ENCODE peak calls at places on chromosomes 11 and 22, in five cellular contexts. Y is HTR-8/SVneo, H is naive B cell, K is HCT116, N is NCI-H345. E is an unnamed sample.

GRCh38 chr11:118892515-118892914 is 8.8 kb downstream of the CXCR5 start:
- DNase-seq in H (peak), Y (no peak), K (no peak), N (peak), E (no peak)

GRCh38 chr11:118223992-118224391 is 819 bp downstream of the JAML start:
- DNase-seq in N (no peak), Y (no peak), H (no peak), K (no peak), E (no peak)

GRCh38 chr22:45239378-45240136 is 1.1 kb downstream of the KIAA0930 start:
- DNase-seq in N (peak), K (no peak), Y (no peak), H (no peak), E (no peak)

GRCh38 chr11:2732940-2733628 is 33.3 kb upstream of the KCNQ1OT1 start:
- DNase-seq in H (no peak), K (no peak), N (no peak), Y (no peak), E (no peak)

GRCh38 chr11:429391-429790 is 12.4 kb downstream of the ANO9 start:
- DNase-seq in N (no peak), Y (no peak), H (no peak), K (no peak), E (no peak)

GRCh38 chr22:29208879-29209623 is 3.4 kb downstream of the EMID1 start:
- DNase-seq in H (peak), Y (no peak), N (no peak), K (no peak), E (no peak)

GRCh38 chr11:47447906-47448305 is 1.0 kb downstream of the RAPSN start:
- DNase-seq in H (no peak), Y (no peak), K (no peak), N (no peak), E (no peak)

GRCh38 chr22:47107431-47107830 is 345.0 kb downstream of the TBC1D22A start:
- DNase-seq in K (peak), Y (peak), N (no peak), H (no peak), E (no peak)

GRCh38 chr11:103594283-103594682 is 442.2 kb upstream of the DDI1 start:
- DNase-seq in N (no peak), K (no peak), H (no peak), Y (no peak), E (no peak)

GRCh38 chr11:126890561-126890960 is 110.0 kb downstream of the KIRREL3 start:
- DNase-seq in K (no peak), H (no peak), Y (no peak), N (no peak), E (no peak)

GRCh38 chr11:16040151-16040550 is 316.2 kb downstream of the SOX6 start:
- DNase-seq in N (no peak), Y (no peak), K (no peak), H (no peak), E (no peak)

GRCh38 chr11:1272531-1272930 is 36.9 kb downstream of the TOLLIP start:
- DNase-seq in H (no peak), K (no peak), N (no peak), Y (no peak), E (no peak)

GRCh38 chr11:79617561-79617960 is 176.7 kb upstream of the TENM4 start:
- DNase-seq in H (no peak), N (no peak), Y (no peak), K (no peak), E (no peak)

GRCh38 chr11:115541518-115541917 is 37.3 kb upstream of the CADM1 start:
- DNase-seq in H (no peak), Y (no peak), K (no peak), N (no peak), E (no peak)

GRCh38 chr22:30305906-30306628 is 16.8 kb upstream of the CASTOR1 start:
- DNase-seq in H (no peak), Y (no peak), K (no peak), N (no peak), E (no peak)

GRCh38 chr22:37502342-37503182 is 16.4 kb upstream of the MFNG start:
- DNase-seq in H (no peak), K (no peak), Y (no peak), N (no peak), E (no peak)

GRCh38 chr11:911031-911889 is 650 bp upstream of the CHID1 start:
- DNase-seq in N (peak), K (no peak), H (no peak), Y (peak), E (no peak)

GRCh38 chr22:36741204-36741793 is 34.6 kb downstream of the IFT27 start:
- DNase-seq in Y (no peak), H (no peak), K (peak), N (no peak), E (no peak)

GRCh38 chr11:104090767-104091166 is 54.3 kb downstream of the DDI1 start:
- DNase-seq in Y (no peak), K (no peak), H (no peak), N (no peak), E (no peak)

GRCh38 chr22:46079861-46080821 is 70.2 kb upstream of the PPARA start:
- DNase-seq in Y (no peak), K (no peak), H (no peak), N (no peak), E (peak)

GRCh38 chr11:131977854-131978253 is 607.4 kb downstream of the NTM start:
- DNase-seq in Y (peak), H (no peak), K (no peak), N (no peak), E (no peak)

GRCh38 chr11:110972640-110973039 is 260.4 kb upstream of the ARHGAP20 start:
- DNase-seq in H (no peak), N (no peak), Y (no peak), K (no peak), E (no peak)

GRCh38 chr11:69301491-69302401 is 7.8 kb downstream of the MYEOV start:
- DNase-seq in Y (peak), N (no peak), K (peak), H (no peak), E (no peak)

GRCh38 chr22:29006346-29006745 is 55.3 kb downstream of the C22orf31 start:
- DNase-seq in H (no peak), Y (no peak), N (no peak), K (no peak), E (no peak)

GRCh38 chr11:9495780-9496514 is 35.1 kb downstream of the ZNF143 start:
- DNase-seq in K (no peak), H (no peak), Y (no peak), N (no peak), E (no peak)

GRCh38 chr11:125053167-125053566 is 9.9 kb upstream of the SLC37A2 start:
- DNase-seq in K (no peak), N (no peak), H (no peak), Y (no peak), E (no peak)

GRCh38 chr11:71525188-71525937 is 1.7 kb upstream of the KRTAP5-7 start:
- DNase-seq in H (no peak), K (no peak), Y (no peak), N (no peak), E (no peak)

GRCh38 chr22:19463491-19464469 is 15.2 kb downstream of the UFD1 start:
- DNase-seq in H (no peak), N (no peak), Y (peak), K (no peak), E (no peak)

GRCh38 chr11:17991799-17992433 is 20.9 kb downstream of the SERGEF start:
- DNase-seq in H (peak), Y (peak), K (peak), N (peak), E (peak)

E was measured in NCI-H524.